ENCODE peak calls at places on chromosomes 12 and 14, in four cellular contexts. X, S, U and N are unnamed samples.

GRCh38 chr14:70382556-70382955 is 23.1 kb upstream of the COX16 start:
- DNase-seq in X (no peak), S (no peak), U (no peak), N (no peak)

GRCh38 chr12:121144416-121144914 is 11.8 kb downstream of the P2RX7 start:
- DNase-seq in X (no peak), S (peak), U (no peak), N (peak)

GRCh38 chr12:93080452-93080851 is 151.4 kb upstream of the EEA1 start:
- DNase-seq in X (no peak), S (no peak), U (no peak), N (no peak)

GRCh38 chr12:31958601-31959000 is 614 bp upstream of the RESF1 start:
- DNase-seq in X (no peak), S (no peak), U (no peak), N (no peak)

GRCh38 chr14:41225433-41225832 is 381.2 kb upstream of the LRFN5 start:
- DNase-seq in X (no peak), S (no peak), U (no peak), N (no peak)

GRCh38 chr14:67133595-67134441 is 55.4 kb upstream of the GARIN2 start:
- DNase-seq in X (no peak), S (peak), U (no peak), N (no peak)

GRCh38 chr12:104501115-104501514 is 44.4 kb downstream of the CHST11 start:
- DNase-seq in X (no peak), S (no peak), U (no peak), N (no peak)

GRCh38 chr12:31626270-31626669 is 33.2 kb upstream of the ETFBKMT start:
- DNase-seq in X (no peak), S (no peak), U (no peak), N (no peak)

GRCh38 chr14:97544581-97544980 is 747.4 kb downstream of the VRK1 start:
- DNase-seq in X (no peak), S (no peak), U (no peak), N (no peak)

GRCh38 chr12:95820096-95820703 is 29.6 kb upstream of the NTN4 start:
- DNase-seq in X (no peak), S (peak), U (peak), N (peak)

GRCh38 chr12:76866726-76867125 is 12.1 kb downstream of the CSRP2 start:
- DNase-seq in X (no peak), S (peak), U (no peak), N (no peak)

GRCh38 chr14:56686416-56686815 is 106.8 kb downstream of the TMEM260 start:
- DNase-seq in X (no peak), S (no peak), U (no peak), N (peak)

GRCh38 chr12:114193474-114193873 is 212.5 kb downstream of the TBX5 start:
- DNase-seq in X (no peak), S (no peak), U (no peak), N (no peak)

GRCh38 chr12:71046215-71046614 is 111.6 kb downstream of the TSPAN8 start:
- DNase-seq in X (no peak), S (peak), U (no peak), N (no peak)

GRCh38 chr12:122203968-122204828 is 689 bp downstream of the B3GNT4 start:
- DNase-seq in X (no peak), S (no peak), U (no peak), N (no peak)

GRCh38 chr12:92553389-92553788 is 149.4 kb upstream of the PLEKHG7 start:
- DNase-seq in X (no peak), S (no peak), U (no peak), N (no peak)

GRCh38 chr12:81866081-81866480 is 106.9 kb upstream of the PPFIA2 start:
- DNase-seq in X (no peak), S (no peak), U (no peak), N (no peak)

GRCh38 chr12:127429556-127429955 is 837.4 kb upstream of the TMEM132C start:
- DNase-seq in X (no peak), S (no peak), U (no peak), N (no peak)

GRCh38 chr12:52582971-52583456 is 9.4 kb upstream of the KRT74 start:
- DNase-seq in X (peak), S (peak), U (peak), N (peak)

GRCh38 chr12:112386726-112387125 is 4.5 kb upstream of the HECTD4 start:
- DNase-seq in X (no peak), S (peak), U (no peak), N (no peak)

GRCh38 chr12:122558721-122559641 is 31.9 kb downstream of the KNTC1 start:
- DNase-seq in X (no peak), S (no peak), U (no peak), N (no peak)

GRCh38 chr12:44972746-44973421 is 78.0 kb downstream of the DBX2 start:
- DNase-seq in X (no peak), S (peak), U (peak), N (peak)

GRCh38 chr12:109997393-109997792 is 1.2 kb upstream of the GIT2 start:
- DNase-seq in X (no peak), S (no peak), U (no peak), N (no peak)

GRCh38 chr14:75861161-75861621 is 120.6 kb downstream of the TGFB3 start:
- DNase-seq in X (no peak), S (peak), U (peak), N (no peak)

GRCh38 chr14:94665121-94665520 is 52.9 kb downstream of the SERPINA3 start:
- DNase-seq in X (no peak), S (peak), U (no peak), N (no peak)

GRCh38 chr14:55340482-55340881 is 69.3 kb downstream of the FBXO34 start:
- DNase-seq in X (no peak), S (no peak), U (no peak), N (no peak)

GRCh38 chr12:66242261-66242760 is 53.3 kb downstream of the IRAK3 start:
- DNase-seq in X (no peak), S (no peak), U (no peak), N (no peak)

GRCh38 chr14:27427796-27428195 is 830.0 kb upstream of the NOVA1 start:
- DNase-seq in X (no peak), S (peak), U (no peak), N (no peak)

GRCh38 chr14:72710212-72710611 is 183.7 kb downstream of the DPF3 start:
- DNase-seq in X (no peak), S (peak), U (no peak), N (no peak)

GRCh38 chr12:42422785-42423184 is 96.8 kb downstream of the PPHLN1 start:
- DNase-seq in X (no peak), S (peak), U (no peak), N (peak)

GRCh38 chr12:82931349-82932116 is 244.8 kb downstream of the TMTC2 start:
- DNase-seq in X (no peak), S (no peak), U (no peak), N (no peak)

GRCh38 chr12:94748726-94749421 is 98.5 kb upstream of the TMCC3 start:
- DNase-seq in X (no peak), S (no peak), U (no peak), N (no peak)

GRCh38 chr12:94749890-94750289 is 99.5 kb upstream of the TMCC3 start:
- DNase-seq in X (no peak), S (no peak), U (no peak), N (no peak)

GRCh38 chr12:94743174-94743573 is 92.8 kb upstream of the TMCC3 start:
- DNase-seq in X (no peak), S (no peak), U (no peak), N (no peak)

GRCh38 chr12:94740601-94741362 is 90.4 kb upstream of the TMCC3 start:
- DNase-seq in X (no peak), S (no peak), U (no peak), N (no peak)

DNA sequence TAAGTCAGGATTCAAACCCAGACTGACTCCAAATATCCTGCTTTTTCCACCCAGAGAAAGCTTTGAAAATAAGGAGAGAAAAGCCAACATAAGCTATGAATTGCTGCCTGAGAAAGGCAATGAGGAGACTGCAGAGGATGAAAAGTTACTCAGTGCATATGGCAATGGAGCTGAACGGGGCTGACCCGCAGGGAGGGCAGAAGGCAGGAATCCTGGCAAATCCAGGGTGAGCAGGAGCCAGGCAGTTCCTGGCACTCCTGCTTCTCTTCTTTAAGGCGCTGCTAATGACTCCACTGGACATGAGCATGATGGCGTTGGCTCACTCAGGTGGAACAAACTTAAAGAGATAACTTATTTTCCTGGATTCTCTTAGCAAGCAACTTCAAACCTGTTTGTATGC is 95.2 kb upstream of the TMCC3 start:
- DNase-seq in X (no peak), S (no peak), U (no peak), N (no peak)
- H3K4me3 ChIP-seq in X (no peak), S (no peak), U (no peak), N (no peak)

DNA sequence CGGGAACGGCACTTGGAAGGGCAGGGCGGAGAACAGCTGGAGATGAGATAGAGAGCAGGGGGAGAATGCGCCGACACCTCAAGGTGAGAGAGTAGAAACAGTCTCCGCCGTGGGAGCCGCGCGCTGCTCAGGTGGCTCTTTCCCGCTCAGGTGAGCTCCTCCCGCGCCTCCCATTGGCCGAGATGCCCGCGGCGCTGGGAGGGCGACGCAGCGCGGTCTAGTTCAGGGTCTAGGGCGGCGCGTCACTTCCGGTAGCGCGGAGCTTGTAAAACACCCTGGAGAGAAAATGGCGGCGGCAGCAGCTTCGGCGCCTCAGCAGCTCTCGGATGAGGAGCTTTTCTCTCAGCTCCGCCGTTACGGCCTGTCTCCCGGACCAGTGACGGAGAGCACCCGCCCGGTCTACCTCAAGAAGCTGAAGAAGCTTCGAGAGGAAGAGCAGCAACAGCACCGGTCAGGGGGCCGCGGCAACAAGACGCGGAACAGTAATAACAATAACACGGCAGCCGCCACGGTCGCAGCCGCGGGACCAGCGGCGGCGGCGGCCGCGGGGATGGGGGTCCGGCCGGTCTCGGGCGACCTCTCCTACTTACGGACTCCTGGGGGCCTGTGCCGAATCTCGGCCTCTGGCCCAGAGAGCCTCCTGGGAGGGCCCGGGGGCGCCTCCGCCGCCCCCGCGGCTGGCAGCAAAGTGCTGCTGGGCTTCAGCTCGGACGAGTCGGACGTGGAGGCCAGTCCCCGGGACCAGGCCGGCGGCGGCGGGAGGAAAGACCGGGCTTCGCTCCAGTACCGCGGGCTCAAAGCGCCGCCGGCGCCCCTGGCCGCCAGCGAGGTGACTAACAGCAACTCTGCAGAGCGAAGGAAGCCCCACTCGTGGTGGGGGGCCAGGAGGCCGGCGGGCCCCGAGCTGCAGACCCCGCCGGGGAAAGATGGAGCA is at the start of gene LEMD3:
- DNase-seq in X (peak), S (peak), U (peak), N (peak)
- H3K4me3 ChIP-seq in X (peak), S (peak), U (peak), N (peak)

GRCh38 chr14:105562713-105563346 is 36.4 kb downstream of the TMEM121 start:
- DNase-seq in X (no peak), S (no peak), U (no peak), N (peak)
- H3K4me3 ChIP-seq in X (no peak), S (no peak), U (no peak), N (no peak)

DNA sequence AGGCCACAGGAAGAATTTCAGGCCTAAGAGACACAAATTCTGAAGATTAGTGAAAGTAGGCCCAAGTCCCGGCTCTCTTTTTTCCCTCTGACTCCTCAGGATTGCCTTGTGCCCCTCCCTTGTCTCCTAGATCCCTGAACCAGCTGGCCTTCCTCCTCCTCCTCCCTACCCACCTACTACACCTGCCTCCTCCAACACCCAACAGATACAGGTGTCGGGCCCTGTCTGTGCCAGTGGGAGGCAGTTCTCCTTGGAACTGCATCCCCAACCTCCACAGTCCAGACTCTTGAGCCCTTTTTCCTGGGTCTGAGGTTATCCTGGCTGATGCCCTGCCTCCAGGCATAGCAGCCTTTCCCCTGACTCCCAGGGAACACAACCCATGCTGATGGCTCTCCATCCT is 1.8 kb downstream of the PPP1R1A start:
- DNase-seq in X (no peak), S (no peak), U (no peak), N (no peak)
- H3K4me3 ChIP-seq in X (no peak), S (no peak), U (no peak), N (no peak)

DNA sequence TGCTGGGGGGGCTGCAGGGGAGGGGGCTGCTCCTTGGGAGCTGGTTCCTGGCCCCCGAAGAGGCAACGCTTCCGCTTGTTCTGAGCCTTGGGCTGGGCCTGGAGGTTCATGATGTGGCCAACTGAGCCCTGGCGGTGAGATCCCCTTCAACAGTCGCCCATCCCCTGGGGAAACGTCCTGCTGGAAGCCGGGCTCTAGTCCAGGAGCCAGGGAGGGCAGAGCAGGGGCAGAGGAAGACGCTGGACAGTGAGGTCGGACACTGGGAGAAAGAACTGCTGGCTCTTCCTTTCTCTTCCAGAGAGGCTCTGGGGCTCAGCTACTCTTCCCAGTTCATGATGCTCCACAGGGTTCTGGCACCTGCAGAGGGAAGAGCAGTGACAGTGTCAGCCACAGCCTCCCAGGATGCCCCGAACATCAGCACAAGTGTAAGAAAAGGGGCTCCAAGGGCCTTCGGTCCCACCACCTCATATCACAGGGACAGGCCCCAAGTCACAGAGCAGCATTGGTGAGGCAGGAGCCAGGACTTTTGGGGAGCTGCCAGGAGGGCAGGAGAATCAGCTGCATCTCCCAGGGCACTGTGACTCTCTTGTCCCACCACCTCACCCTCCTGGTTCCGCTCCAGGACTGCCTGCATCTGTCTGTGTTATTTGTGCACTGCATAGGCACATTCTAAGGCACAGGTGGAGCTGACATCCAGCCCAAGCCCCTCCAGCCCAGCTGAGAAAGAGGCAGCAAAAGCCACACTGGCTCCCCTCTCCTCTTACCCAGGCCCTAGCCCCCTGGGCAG is 25.9 kb upstream of the PNMA1 start:
- DNase-seq in X (no peak), S (no peak), U (no peak), N (no peak)
- H3K4me3 ChIP-seq in X (no peak), S (peak), U (peak), N (no peak)

GRCh38 chr14:77302926-77303325 is 17.8 kb downstream of the POMT2 start:
- DNase-seq in X (no peak), S (peak), U (peak), N (no peak)
- H3K4me3 ChIP-seq in X (no peak), S (no peak), U (no peak), N (no peak)

GRCh38 chr14:105911006-105911847 is 384.8 kb downstream of the TMEM121 start:
- DNase-seq in X (no peak), S (no peak), U (no peak), N (no peak)

GRCh38 chr14:105914738-105915385 is 388.5 kb downstream of the TMEM121 start:
- DNase-seq in X (no peak), S (no peak), U (no peak), N (no peak)

GRCh38 chr14:105912641-105913180 is 386.3 kb downstream of the TMEM121 start:
- DNase-seq in X (no peak), S (no peak), U (no peak), N (no peak)

GRCh38 chr14:105913221-105913620 is 386.8 kb downstream of the TMEM121 start:
- DNase-seq in X (no peak), S (no peak), U (no peak), N (no peak)

DNA sequence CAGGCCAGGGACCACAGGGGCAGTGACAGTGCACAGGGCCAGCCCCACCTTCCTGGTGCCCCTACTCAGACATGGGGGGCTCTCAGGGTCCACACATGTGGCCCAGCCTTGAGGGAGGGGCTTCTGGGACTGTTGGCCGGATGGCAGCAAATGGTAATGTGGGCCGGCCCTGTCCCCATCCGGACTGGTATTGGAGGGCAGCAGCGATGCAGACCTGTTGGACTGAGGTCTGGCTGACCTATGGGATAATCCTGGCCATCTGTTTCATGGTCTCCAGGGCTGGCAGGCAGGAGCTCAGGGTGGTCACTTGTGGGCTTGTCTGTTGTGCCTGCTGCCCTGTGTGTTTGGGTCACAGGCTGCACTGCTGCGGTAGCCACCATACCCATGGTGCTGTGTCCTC is 387.5 kb downstream of the TMEM121 start:
- DNase-seq in X (no peak), S (no peak), U (no peak), N (no peak)
- H3K4me3 ChIP-seq in X (no peak), S (no peak), U (no peak), N (no peak)

GRCh38 chr12:65157091-65157490 is 12.3 kb upstream of the LEMD3 start:
- DNase-seq in X (no peak), S (no peak), U (no peak), N (no peak)
- H3K4me3 ChIP-seq in X (no peak), S (no peak), U (no peak), N (no peak)